ENCODE peak calls at places on chromosome 11, in eight cellular contexts. L is tibial nerve, E is OCI-LY7, H is NB4, D is PC-9, Y is left ventricle myocardium inferior, U is breast epithelium, W is dorsolateral prefrontal cortex. X is an unnamed sample.

GRCh38 chr11:88533001-88533400 is 195.5 kb upstream of the CTSC start:
- DNase-seq in L (no peak), E (no peak), H (no peak), D (no peak), Y (no peak), U (no peak), W (no peak), X (no peak)

GRCh38 chr11:20668844-20669832 is at the start of gene NELL1:
- DNase-seq in L (no peak), E (no peak), H (no peak), D (no peak), Y (no peak), U (no peak), W (peak; percentile 49), X (no peak)

GRCh38 chr11:67484847-67485311 is 2.1 kb downstream of the AIP start:
- DNase-seq in L (no peak), E (peak; percentile 85), H (peak; percentile 90), D (no peak), Y (no peak), U (no peak), W (no peak), X (peak; percentile 85)

GRCh38 chr11:130789241-130789640 is 127.0 kb downstream of the SNX19 start:
- DNase-seq in L (no peak), E (no peak), H (no peak), D (no peak), Y (no peak), U (no peak), W (no peak), X (no peak)

GRCh38 chr11:17986007-17986710 is 26.7 kb downstream of the SERGEF start:
- DNase-seq in L (peak; percentile 12), E (no peak), H (no peak), D (no peak), Y (peak; percentile 28), U (no peak), W (peak; percentile 56), X (no peak)

GRCh38 chr11:62573006-62573591 is 592 bp downstream of the EEF1G start:
- DNase-seq in L (no peak), E (peak; percentile 51), H (peak; percentile 59), D (peak; percentile 19), Y (no peak), U (no peak), W (no peak), X (peak; percentile 50)

GRCh38 chr11:113505541-113506375 is 30.6 kb upstream of the DRD2 start:
- DNase-seq in L (peak; percentile 36), E (no peak), H (peak; percentile 15), D (no peak), Y (no peak), U (no peak), W (peak; percentile 49), X (no peak)

GRCh38 chr11:134763030-134763388 is 351.0 kb upstream of the B3GAT1 start:
- DNase-seq in L (no peak), E (no peak), H (no peak), D (no peak), Y (no peak), U (no peak), W (no peak), X (no peak)

GRCh38 chr11:78417888-78418583 is 416 bp upstream of the GAB2 start:
- DNase-seq in L (peak; percentile 63), E (peak; percentile 79), H (peak; percentile 91), D (peak; percentile 91), Y (peak; percentile 87), U (peak; percentile 68), W (peak; percentile 89), X (peak; percentile 87)

GRCh38 chr11:133966924-133967598 is 10.3 kb upstream of the IGSF9B start:
- DNase-seq in L (no peak), E (no peak), H (peak; percentile 39), D (no peak), Y (peak; percentile 70), U (no peak), W (peak; percentile 81), X (no peak)

GRCh38 chr11:73230931-73231330 is 12.8 kb downstream of the P2RY2 start:
- DNase-seq in L (no peak), E (no peak), H (no peak), D (no peak), Y (no peak), U (peak; percentile 15), W (no peak), X (no peak)

GRCh38 chr11:68956142-68956541 is 24.6 kb downstream of the MRGPRD start:
- DNase-seq in L (no peak), E (peak; percentile 40), H (peak; percentile 64), D (no peak), Y (no peak), U (no peak), W (no peak), X (peak; percentile 24)

GRCh38 chr11:64947202-64947814 is 11.6 kb upstream of the GPHA2 start:
- DNase-seq in L (no peak), E (no peak), H (no peak), D (no peak), Y (no peak), U (no peak), W (no peak), X (no peak)

GRCh38 chr11:115644846-115645245 is 140.6 kb upstream of the CADM1 start:
- DNase-seq in L (no peak), E (no peak), H (no peak), D (no peak), Y (no peak), U (no peak), W (no peak), X (no peak)

GRCh38 chr11:83011333-83012167 is 60.1 kb downstream of the RAB30 start:
- DNase-seq in L (no peak), E (no peak), H (no peak), D (no peak), Y (no peak), U (no peak), W (no peak), X (no peak)

GRCh38 chr11:11849127-11849746 is 7.5 kb downstream of the USP47 start:
- DNase-seq in L (peak; percentile 33), E (peak; percentile 74), H (peak; percentile 81), D (peak; percentile 36), Y (peak; percentile 34), U (no peak), W (no peak), X (peak; percentile 83)

GRCh38 chr11:11844272-11844671 is 2.5 kb downstream of the USP47 start:
- DNase-seq in L (no peak), E (no peak), H (peak; percentile 8), D (no peak), Y (no peak), U (no peak), W (no peak), X (peak; percentile 21)

GRCh38 chr11:11845066-11845465 is 3.3 kb downstream of the USP47 start:
- DNase-seq in L (no peak), E (no peak), H (no peak), D (peak; percentile 16), Y (no peak), U (no peak), W (no peak), X (peak; percentile 14)

GRCh38 chr11:11845551-11845950 is 3.8 kb downstream of the USP47 start:
- DNase-seq in L (no peak), E (no peak), H (no peak), D (no peak), Y (no peak), U (no peak), W (no peak), X (no peak)

GRCh38 chr11:11847082-11847481 is 5.3 kb downstream of the USP47 start:
- DNase-seq in L (no peak), E (no peak), H (no peak), D (no peak), Y (no peak), U (no peak), W (no peak), X (no peak)
- H3K4me3 ChIP-seq in L (no peak overlapping the region), E (no peak overlapping the region), H (no peak overlapping the region), D (no peak overlapping the region), Y (no peak overlapping the region), U (no peak overlapping the region), W (no peak overlapping the region), X (no peak overlapping the region)

DNA sequence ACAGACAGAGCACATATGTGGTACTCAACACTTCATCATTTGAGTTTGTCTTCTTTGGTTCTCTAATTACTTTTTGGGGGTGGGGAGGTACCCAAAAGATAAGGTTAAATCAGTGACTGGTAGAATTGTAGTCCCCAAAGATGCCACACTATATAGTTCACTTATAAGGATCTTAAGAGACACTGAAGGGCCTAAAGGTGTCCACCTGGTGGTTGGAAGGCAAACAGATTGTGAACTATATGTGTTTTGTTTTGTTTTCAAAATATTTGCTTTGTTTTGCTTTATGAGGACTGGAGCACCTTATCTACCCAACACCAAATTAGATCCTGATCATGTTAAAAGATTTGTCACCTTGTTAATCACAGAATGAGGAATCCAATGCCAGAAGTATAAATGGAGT is 136.1 kb downstream of the DCDC1 start:
- DNase-seq in L (no peak), E (no peak), H (no peak), D (no peak), Y (no peak), U (no peak), W (no peak), X (peak; percentile 20)
- TF ChIP-seq CTCF in L (no peak), E (peak; percentile 48), H (no peak), D (peak; percentile 61), Y (no peak), U (no peak), W (no peak), X (peak; percentile 17)

GRCh38 chr11:123334925-123335324 is 95.1 kb upstream of the GRAMD1B start:
- DNase-seq in L (no peak), E (no peak), H (no peak), D (no peak), Y (no peak), U (no peak), W (no peak), X (no peak)

GRCh38 chr11:123328281-123328680 is 101.8 kb upstream of the GRAMD1B start:
- DNase-seq in L (no peak), E (peak; percentile 6), H (no peak), D (no peak), Y (no peak), U (no peak), W (no peak), X (no peak)

GRCh38 chr11:123330471-123330870 is 99.6 kb upstream of the GRAMD1B start:
- DNase-seq in L (no peak), E (no peak), H (no peak), D (no peak), Y (no peak), U (no peak), W (no peak), X (no peak)

GRCh38 chr11:123330071-123330470 is 100.0 kb upstream of the GRAMD1B start:
- DNase-seq in L (no peak), E (no peak), H (no peak), D (no peak), Y (no peak), U (no peak), W (no peak), X (no peak)

DNA sequence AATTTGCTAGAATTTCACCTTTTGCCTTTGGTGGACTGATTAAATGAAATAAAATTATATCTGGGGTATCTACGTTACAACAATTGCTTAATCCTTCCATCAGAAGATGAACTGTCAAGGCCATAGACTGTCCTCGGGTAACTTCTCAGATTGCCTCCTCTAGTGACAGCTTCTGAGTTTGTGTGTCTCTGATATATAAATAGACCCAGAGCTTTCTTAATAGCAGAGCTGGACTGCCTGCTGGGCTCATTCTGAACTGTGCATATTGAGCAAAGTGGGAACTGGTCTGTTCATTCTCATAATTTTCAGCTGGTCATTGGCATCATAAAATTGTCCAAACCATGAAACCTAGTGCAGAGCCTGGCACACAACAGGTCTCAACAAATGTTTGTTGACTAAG is 99.1 kb upstream of the GRAMD1B start:
- DNase-seq in L (no peak), E (no peak), H (no peak), D (no peak), Y (no peak), U (no peak), W (no peak), X (no peak)
- H3K4me3 ChIP-seq in L (no peak overlapping the region), E (no peak overlapping the region), H (no peak overlapping the region), D (no peak overlapping the region), Y (no peak overlapping the region), U (no peak overlapping the region), W (no peak overlapping the region), X (no peak overlapping the region)

GRCh38 chr11:63641727-63642126 is 27.5 kb upstream of the PLAAT3 start:
- DNase-seq in L (no peak), E (no peak), H (no peak), D (no peak), Y (no peak), U (no peak), W (no peak), X (no peak)
- TF ChIP-seq CTCF in L (no peak), E (no peak), H (no peak), D (peak; percentile 31), Y (no peak), U (no peak), W (no peak), X (no peak)